ENCODE peak calls at places on chromosomes 11 and 22, in six cellular contexts. H is CD8-positive, alpha-beta memory T cell; K is heart left ventricle; M is neural progenitor cell; G is HCT116; C is left ventricle myocardium inferior. Y is an unnamed sample.

GRCh38 chr11:64729851-64730382 is 6.9 kb upstream of the NRXN2 start:
- DNase-seq in H (no peak), K (no peak), M (peak), G (no peak), C (no peak), Y (no peak)

GRCh38 chr11:81963018-81963417 is 770.6 kb downstream of the FAM181B start:
- DNase-seq in H (peak), K (no peak), M (no peak), G (no peak), C (no peak), Y (no peak)

GRCh38 chr11:118657238-118657637 is 22.2 kb downstream of the TREH start:
- DNase-seq in H (no peak), K (no peak), M (no peak), G (no peak), C (no peak), Y (no peak)

GRCh38 chr11:64801591-64802369 is 1.2 kb downstream of the MAP4K2 start:
- DNase-seq in H (no peak), K (peak), M (no peak), G (no peak), C (no peak), Y (no peak)

GRCh38 chr11:68657021-68657780 is 27.1 kb upstream of the GAL start:
- DNase-seq in H (no peak), K (no peak), M (no peak), G (no peak), C (no peak), Y (no peak)

GRCh38 chr22:28246392-28246791 is 327.3 kb upstream of the PITPNB start:
- DNase-seq in H (no peak), K (no peak), M (no peak), G (no peak), C (no peak), Y (no peak)

GRCh38 chr22:26576026-26576680 is 13.8 kb downstream of the TPST2 start:
- DNase-seq in H (no peak), K (no peak), M (no peak), G (no peak), C (no peak), Y (no peak)

GRCh38 chr22:47053865-47054185 is 291.4 kb downstream of the TBC1D22A start:
- DNase-seq in H (no peak), K (no peak), M (no peak), G (no peak), C (no peak), Y (no peak)

GRCh38 chr11:17412488-17413180 is 24.2 kb upstream of the KCNJ11 start:
- DNase-seq in H (no peak), K (no peak), M (peak), G (no peak), C (no peak), Y (no peak)

GRCh38 chr11:122163420-122163819 is 47.4 kb upstream of the BLID start:
- DNase-seq in H (no peak), K (no peak), M (no peak), G (no peak), C (no peak), Y (no peak)

GRCh38 chr11:69102732-69103615 is 52.8 kb upstream of the SMIM38 start:
- DNase-seq in H (no peak), K (no peak), M (peak), G (no peak), C (no peak), Y (no peak)

GRCh38 chr11:134145715-134146114 is 76.8 kb downstream of the JAM3 start:
- DNase-seq in H (no peak), K (no peak), M (no peak), G (no peak), C (no peak), Y (no peak)

DNA sequence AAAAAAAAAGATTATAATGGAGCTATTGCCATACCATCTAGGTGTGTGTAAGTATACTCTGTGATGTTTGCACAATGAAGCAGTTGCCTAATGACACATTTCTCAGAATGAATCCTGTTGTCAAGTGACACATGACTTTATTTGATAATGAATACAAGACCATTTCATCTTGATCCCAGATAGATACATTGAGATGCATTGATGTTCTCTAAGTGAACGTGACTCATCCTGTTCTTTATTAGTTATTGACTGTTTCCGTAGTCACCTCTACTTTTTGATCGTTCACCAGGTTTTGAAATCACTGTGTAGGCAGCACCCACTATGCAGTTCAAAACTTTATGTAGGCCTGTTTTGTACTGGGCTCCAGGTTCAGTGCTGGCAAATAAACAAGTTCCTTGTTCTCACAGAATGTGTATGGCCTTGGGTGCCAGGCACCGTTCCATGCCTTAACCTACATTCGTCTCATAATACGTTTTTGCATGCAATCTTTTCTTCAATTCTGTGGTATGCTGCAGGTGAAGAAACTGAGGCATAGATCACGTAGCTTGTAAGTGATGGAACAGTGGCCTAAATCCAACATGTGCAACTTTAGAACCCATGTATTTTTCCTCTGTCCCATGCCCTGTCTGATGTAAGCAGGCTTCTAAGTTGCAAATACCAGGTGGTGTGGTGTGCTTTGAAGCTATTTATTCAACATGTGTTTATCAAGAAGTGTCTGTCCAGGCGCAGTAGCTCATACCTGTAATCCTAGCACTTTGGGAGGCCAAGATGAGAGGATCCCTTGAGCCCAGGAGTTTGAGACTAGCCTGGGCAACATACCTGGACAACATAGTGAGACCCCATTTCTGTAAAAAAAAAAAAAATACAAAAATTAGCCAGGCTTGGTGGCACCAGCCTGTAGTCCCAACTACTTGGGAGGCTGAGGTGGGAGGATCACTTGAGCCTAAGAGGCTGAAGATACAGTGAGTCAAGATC is 10.4 kb downstream of the SREBF2 start:
- DNase-seq in H (no peak), K (no peak), M (no peak), G (no peak), C (no peak), Y (no peak)
- H3K27ac ChIP-seq in H (no peak), K (no peak), M (no peak), G (no peak), C (no peak), Y (no peak)

DNA sequence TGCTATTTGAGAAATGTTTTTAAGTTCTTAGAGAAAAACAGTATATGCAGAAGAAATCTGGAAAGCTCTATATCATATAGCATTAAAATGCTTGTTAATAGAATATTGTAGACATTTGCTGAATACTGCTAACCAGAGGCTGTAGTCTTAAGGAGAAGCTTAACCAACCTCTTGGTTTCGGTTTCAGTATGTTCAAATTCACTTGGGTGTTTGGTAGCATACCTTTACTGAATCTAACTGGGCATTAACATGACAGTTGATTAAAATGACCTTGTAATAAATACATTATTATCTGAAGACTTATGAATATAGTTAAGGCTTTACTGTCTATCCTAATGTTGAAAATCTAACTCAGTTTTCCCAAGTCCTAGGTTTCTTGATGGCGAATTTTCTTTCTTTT is 5.4 kb downstream of the PCF11 start:
- DNase-seq in H (peak), K (no peak), M (no peak), G (no peak), C (no peak), Y (no peak)
- H3K27ac ChIP-seq in H (no peak), K (no peak), M (no peak), G (no peak), C (peak), Y (no peak)

GRCh38 chr11:130161441-130161840 is 1.9 kb downstream of the ST14 start:
- DNase-seq in H (no peak), K (no peak), M (no peak), G (no peak), C (no peak), Y (no peak)
- H3K27ac ChIP-seq in H (no peak), K (no peak), M (no peak), G (no peak), C (no peak), Y (no peak)

GRCh38 chr22:40397436-40397835 is 27.0 kb downstream of the SGSM3 start:
- DNase-seq in H (no peak), K (no peak), M (no peak), G (no peak), C (no peak), Y (no peak)
- H3K27ac ChIP-seq in H (no peak), K (peak), M (no peak), G (no peak), C (peak), Y (no peak)

GRCh38 chr11:35302388-35302787 is 117.0 kb downstream of the SLC1A2 start:
- DNase-seq in H (no peak), K (no peak), M (no peak), G (no peak), C (no peak), Y (no peak)
- H3K27ac ChIP-seq in H (no peak), K (no peak), M (no peak), G (no peak), C (no peak), Y (no peak)

GRCh38 chr11:74695705-74696280 is 35.4 kb downstream of the CHRDL2 start:
- DNase-seq in H (no peak), K (no peak), M (peak), G (no peak), C (no peak), Y (no peak)

GRCh38 chr11:74696932-74697687 is 34.1 kb downstream of the CHRDL2 start:
- DNase-seq in H (no peak), K (peak), M (peak), G (no peak), C (peak), Y (no peak)

GRCh38 chr11:74696488-74696887 is 34.7 kb downstream of the CHRDL2 start:
- DNase-seq in H (no peak), K (no peak), M (no peak), G (no peak), C (no peak), Y (no peak)

GRCh38 chr11:74699615-74700396 is 31.4 kb downstream of the CHRDL2 start:
- DNase-seq in H (no peak), K (no peak), M (no peak), G (no peak), C (no peak), Y (no peak)

DNA sequence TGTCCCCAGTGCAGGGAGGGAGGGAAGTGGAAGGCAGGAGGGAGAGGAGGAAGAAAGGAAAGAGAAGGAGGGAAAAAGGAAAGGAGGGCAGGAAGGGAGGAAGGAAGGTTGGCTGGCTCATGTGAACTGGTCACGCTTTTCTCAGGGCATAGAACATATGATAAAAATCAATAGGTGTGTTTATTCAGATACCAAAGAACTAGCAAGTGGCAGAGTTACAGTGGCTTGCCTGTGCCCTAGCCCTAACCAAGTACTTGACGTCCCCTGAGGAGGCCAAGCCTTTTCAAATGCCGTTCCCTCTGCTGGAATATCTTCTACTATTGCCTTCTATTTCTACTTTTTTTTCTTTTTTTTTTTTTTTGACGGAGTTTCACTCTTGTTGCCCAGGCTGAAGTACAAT is 33.5 kb downstream of the CHRDL2 start:
- DNase-seq in H (no peak), K (no peak), M (no peak), G (no peak), C (no peak), Y (no peak)
- H3K27ac ChIP-seq in H (no peak), K (peak), M (no peak), G (no peak), C (peak), Y (no peak)

DNA sequence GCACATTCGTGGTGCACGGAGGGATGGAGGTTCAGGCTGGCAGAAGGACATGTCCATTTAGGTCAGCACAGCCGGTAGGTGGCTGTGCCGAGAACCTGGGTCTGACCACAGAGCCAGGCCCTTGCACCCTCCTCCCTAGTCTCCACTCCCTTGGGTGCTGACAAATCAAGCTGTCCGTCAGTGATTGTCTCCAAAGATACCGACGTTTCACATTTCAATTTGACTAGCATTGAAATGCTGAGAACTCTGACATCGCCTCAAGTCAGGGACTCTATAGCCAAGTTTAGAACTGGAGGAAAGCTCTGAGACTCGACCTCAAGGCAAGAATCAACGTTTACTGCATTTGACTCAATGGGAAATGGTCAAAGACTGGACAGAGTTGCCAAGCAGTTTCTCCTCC is 1321.1 kb downstream of the TBC1D22A start:
- DNase-seq in H (no peak), K (no peak), M (no peak), G (no peak), C (no peak), Y (no peak)
- H3K27ac ChIP-seq in H (no peak), K (no peak), M (no peak), G (no peak), C (no peak), Y (no peak)

GRCh38 chr22:44701187-44701586 is 817 bp upstream of the PRR5 start:
- DNase-seq in H (no peak), K (no peak), M (no peak), G (no peak), C (no peak), Y (no peak)
- H3K27ac ChIP-seq in H (peak), K (no peak), M (no peak), G (peak), C (no peak), Y (no peak)

DNA sequence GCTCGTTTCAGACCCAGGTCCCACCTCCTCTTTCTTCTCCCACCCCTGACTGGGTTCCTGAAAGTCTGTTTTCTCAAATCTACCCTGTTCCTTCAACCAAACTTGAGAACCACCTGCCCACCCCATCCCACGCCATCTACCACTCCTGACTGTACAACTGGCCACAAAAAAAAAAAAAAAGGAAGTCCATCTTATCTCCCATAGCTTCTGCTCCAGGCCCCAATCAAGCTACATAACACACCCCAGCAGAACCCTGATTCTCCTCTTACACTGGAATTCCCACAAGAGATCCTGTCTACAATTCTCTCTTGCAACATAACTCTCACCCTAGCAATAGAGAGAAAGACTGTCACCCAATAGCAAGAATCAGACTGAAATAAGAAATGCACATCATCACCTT is 39.2 kb upstream of the CHST1 start:
- DNase-seq in H (no peak), K (no peak), M (no peak), G (no peak), C (no peak), Y (no peak)
- H3K27ac ChIP-seq in H (no peak), K (no peak), M (no peak), G (no peak), C (no peak), Y (no peak)